ENCODE peak calls at places on chromosomes 2 and 18, in seven cellular contexts. X is stimulated activated CD8-positive, alpha-beta memory T cell treated with anti-CD3 and anti-CD28 coated beads, Interleukin-4, amount 100 ng/mL, for 1 hour; T is fibroblast of the aortic adventitia; S is caudate nucleus; I is HT-29; N is NCI-H2029 treated with DMSO at 0.1 percent for 48 hours; Q is PC-3. P is an unnamed sample.
A peak's percentile ranks its signal among the peaks of the same experiment; 100 is the strongest.

GRCh38 chr2:121489284-121489683 is 41.4 kb upstream of the RNU4ATAC start:
- DNase-seq in X (no peak), N (peak; percentile 97), T (no peak), I (peak; percentile 43), S (no peak), Q (peak; percentile 54), P (peak; percentile 78)

GRCh38 chr18:51009071-51009470 is 20.9 kb upstream of the SMAD4 start:
- DNase-seq in I (no peak), S (no peak), N (peak; percentile 92), X (no peak), T (peak; percentile 30), Q (peak; percentile 5), P (peak; percentile 98)

GRCh38 chr2:238548902-238549462 is 122.3 kb downstream of the ASB1 start:
- DNase-seq in I (no peak), X (no peak), S (no peak), N (no peak), T (no peak), Q (no peak), P (no peak)

GRCh38 chr18:59909289-59910036 is 9.7 kb downstream of the PMAIP1 start:
- DNase-seq in T (peak; percentile 42), X (no peak), S (no peak), I (no peak), Q (no peak), N (no peak), P (no peak)

GRCh38 chr2:176664478-176664877 is 395.2 kb downstream of the MTX2 start:
- DNase-seq in S (no peak), Q (peak; percentile 47), I (no peak), X (no peak), N (no peak), T (no peak), P (no peak)

GRCh38 chr18:45619062-45619825 is 4.0 kb downstream of the SLC14A2 start:
- DNase-seq in S (no peak), Q (no peak), X (no peak), N (no peak), T (peak; percentile 70), I (no peak), P (no peak)

GRCh38 chr2:85663684-85664565 is 4.1 kb downstream of the SFTPB start:
- DNase-seq in S (no peak), X (no peak), Q (no peak), T (no peak), N (no peak), I (no peak), P (no peak)

GRCh38 chr18:67652296-67652695 is 135.8 kb upstream of the DSEL start:
- DNase-seq in N (no peak), S (no peak), T (no peak), I (no peak), Q (no peak), X (no peak), P (no peak)